ENCODE peak calls at places on chromosomes 12 and 14, in seven cellular contexts. Z is COR-L47; B is stimulated activated CD4-positive, alpha-beta T cell treated with anti-CD3 and anti-CD28 coated beads, Interleukin-4, amount 100 ng/mL, for 48 hours; F is M059J; O is iris pigment epithelial cell; L is T-helper 2 cell; I is ELR. V is an unnamed sample.

GRCh38 chr14:22131749-22132476 is 457.1 kb downstream of the DAD1 start:
- DNase-seq in Z (no peak), B (peak), F (no peak), O (no peak), L (no peak), I (peak), V (no peak)

GRCh38 chr12:48037267-48037915 is 33.1 kb upstream of the COL2A1 start:
- DNase-seq in Z (no peak), B (no peak), F (no peak), O (peak), L (no peak), I (no peak), V (no peak)

GRCh38 chr12:123608192-123608591 is 6.3 kb downstream of the DDX55 start:
- DNase-seq in Z (no peak), B (no peak), F (no peak), O (no peak), L (no peak), I (no peak), V (no peak)

GRCh38 chr12:55736780-55737580 is 5.9 kb upstream of the GDF11 start:
- DNase-seq in Z (peak), B (peak), F (peak), O (peak), L (no peak), I (peak), V (peak)

GRCh38 chr14:104724981-104725771 is 1.1 kb downstream of the ADSS1 start:
- DNase-seq in Z (no peak), B (no peak), F (peak), O (peak), L (no peak), I (peak), V (no peak)

GRCh38 chr12:128133321-128134050 is 133.5 kb upstream of the TMEM132C start:
- DNase-seq in Z (no peak), B (no peak), F (no peak), O (no peak), L (no peak), I (no peak), V (no peak)

GRCh38 chr12:116761499-116761898 is 23.4 kb downstream of the RNFT2 start:
- DNase-seq in Z (no peak), B (no peak), F (no peak), O (no peak), L (no peak), I (no peak), V (no peak)

GRCh38 chr12:58914457-58914856 is 5.8 kb downstream of the LRIG3 start:
- DNase-seq in Z (peak), B (no peak), F (peak), O (no peak), L (no peak), I (no peak), V (no peak)

GRCh38 chr12:75766263-75767160 is 255.1 kb upstream of the KRR1 start:
- DNase-seq in Z (no peak), B (no peak), F (peak), O (peak), L (no peak), I (peak), V (no peak)

GRCh38 chr12:96045566-96045965 is 10.2 kb upstream of the LTA4H start:
- DNase-seq in Z (no peak), B (no peak), F (no peak), O (no peak), L (no peak), I (no peak), V (peak)

GRCh38 chr12:6935221-6935550 is 7.4 kb downstream of the ATN1 start:
- DNase-seq in Z (no peak), B (no peak), F (no peak), O (peak), L (no peak), I (no peak), V (no peak)

GRCh38 chr12:119375619-119376018 is 41.1 kb downstream of the CCDC60 start:
- DNase-seq in Z (no peak), B (no peak), F (no peak), O (no peak), L (no peak), I (no peak), V (no peak)

GRCh38 chr12:24561882-24562760 is 386.8 kb downstream of the BCAT1 start:
- DNase-seq in Z (no peak), B (no peak), F (peak), O (peak), L (no peak), I (peak), V (peak)

GRCh38 chr14:79229383-79229875 is 981.9 kb downstream of the DIO2 start:
- DNase-seq in Z (no peak), B (no peak), F (no peak), O (no peak), L (no peak), I (no peak), V (no peak)

GRCh38 chr14:58638231-58639205 is 756 bp downstream of the DACT1 start:
- DNase-seq in Z (peak), B (peak), F (peak), O (peak), L (no peak), I (peak), V (peak)

GRCh38 chr12:107594995-107595394 is 90.6 kb upstream of the PWP1 start:
- DNase-seq in Z (no peak), B (no peak), F (peak), O (peak), L (no peak), I (peak), V (no peak)

GRCh38 chr14:99316281-99317163 is 44.5 kb upstream of the BCL11B start:
- DNase-seq in Z (no peak), B (no peak), F (no peak), O (no peak), L (no peak), I (no peak), V (peak)

GRCh38 chr12:108694812-108695278 is 36.5 kb downstream of the CORO1C start:
- DNase-seq in Z (no peak), B (no peak), F (peak), O (peak), L (no peak), I (peak), V (no peak)

GRCh38 chr14:25006031-25006430 is 43.9 kb downstream of the STXBP6 start:
- DNase-seq in Z (no peak), B (no peak), F (no peak), O (no peak), L (no peak), I (no peak), V (no peak)

GRCh38 chr12:14824012-14824634 is 10.1 kb upstream of the SMCO3 start:
- DNase-seq in Z (no peak), B (no peak), F (no peak), O (peak), L (no peak), I (peak), V (no peak)

GRCh38 chr12:42960087-42960527 is 370.6 kb upstream of the PRICKLE1 start:
- DNase-seq in Z (no peak), B (no peak), F (peak), O (peak), L (no peak), I (peak), V (no peak)

GRCh38 chr14:96049932-96050331 is 10.8 kb downstream of the C14orf132 start:
- DNase-seq in Z (no peak), B (no peak), F (no peak), O (no peak), L (no peak), I (no peak), V (no peak)

GRCh38 chr12:104825408-104825807 is 132.7 kb downstream of the SLC41A2 start:
- DNase-seq in Z (no peak), B (no peak), F (no peak), O (peak), L (no peak), I (peak), V (no peak)

GRCh38 chr12:100489326-100489725 is 15.7 kb downstream of the NR1H4 start:
- DNase-seq in Z (no peak), B (no peak), F (no peak), O (peak), L (no peak), I (no peak), V (no peak)

GRCh38 chr14:54175298-54175942 is 218.8 kb upstream of the BMP4 start:
- DNase-seq in Z (peak), B (peak), F (peak), O (peak), L (no peak), I (peak), V (peak)

GRCh38 chr12:82910246-82910893 is 223.7 kb downstream of the TMTC2 start:
- DNase-seq in Z (no peak), B (no peak), F (no peak), O (no peak), L (no peak), I (no peak), V (no peak)

GRCh38 chr14:89214221-89214965 is 202.6 kb downstream of the FOXN3 start:
- DNase-seq in Z (peak), B (no peak), F (peak), O (no peak), L (no peak), I (no peak), V (peak)

GRCh38 chr12:56631790-56632700 is 1.9 kb upstream of the BAZ2A start:
- DNase-seq in Z (peak), B (peak), F (peak), O (peak), L (peak), I (peak), V (peak)

GRCh38 chr14:59705866-59706265 is 129.3 kb upstream of the CCDC175 start:
- DNase-seq in Z (no peak), B (no peak), F (no peak), O (no peak), L (no peak), I (no peak), V (no peak)

GRCh38 chr14:102363182-102363952 is 626 bp downstream of the TECPR2 start:
- DNase-seq in Z (peak), B (peak), F (peak), O (peak), L (no peak), I (peak), V (peak)

GRCh38 chr12:27048822-27049752 is 26.7 kb downstream of the MED21 start:
- DNase-seq in Z (no peak), B (no peak), F (peak), O (peak), L (no peak), I (peak), V (no peak)

GRCh38 chr12:31019561-31020308 is 53.9 kb upstream of the DDX11 start:
- DNase-seq in Z (no peak), B (no peak), F (no peak), O (no peak), L (no peak), I (no peak), V (no peak)

GRCh38 chr12:47166365-47166764 is 86.6 kb upstream of the AMIGO2 start:
- DNase-seq in Z (no peak), B (no peak), F (no peak), O (no peak), L (no peak), I (no peak), V (no peak)

GRCh38 chr12:89756638-89757321 is 48.1 kb upstream of the ATP2B1 start:
- DNase-seq in Z (no peak), B (no peak), F (peak), O (peak), L (no peak), I (peak), V (no peak)

GRCh38 chr12:57826400-57826799 is 7.9 kb upstream of the AVIL start:
- DNase-seq in Z (no peak), B (no peak), F (no peak), O (no peak), L (no peak), I (no peak), V (no peak)

GRCh38 chr12:4806439-4807115 is 86.4 kb downstream of the GALNT8 start:
- DNase-seq in Z (no peak), B (no peak), F (no peak), O (no peak), L (no peak), I (no peak), V (no peak)

V was measured in aorta.